ENCODE peak calls at places on chromosomes 2 and 18, in five cellular contexts. G is endothelial cell of umbilical vein, Z is MM.1S, N is PC-9, X is H9. F is an unnamed sample.

GRCh38 chr2:214810670-214811069 is 1.2 kb upstream of the BARD1 start:
- DNase-seq in G (peak), Z (no peak), N (peak), X (peak), F (no peak)

GRCh38 chr2:165627463-165627862 is 158.0 kb downstream of the CSRNP3 start:
- DNase-seq in X (no peak), N (no peak), G (peak), Z (no peak), F (no peak)

GRCh38 chr2:170141865-170142264 is 36.1 kb upstream of the MYO3B start:
- DNase-seq in G (no peak), N (no peak), Z (no peak), X (no peak), F (no peak)

GRCh38 chr2:59502981-59503380 is 1050.5 kb downstream of the BCL11A start:
- DNase-seq in Z (peak), N (no peak), X (no peak), G (no peak), F (no peak)

GRCh38 chr2:232658217-232658785 is 24.9 kb downstream of the EFHD1 start:
- DNase-seq in N (no peak), Z (peak), G (no peak), X (no peak), F (no peak)

GRCh38 chr2:178811901-178812300 is 4.7 kb upstream of the TTN start:
- DNase-seq in N (no peak), G (no peak), X (no peak), Z (no peak), F (no peak)

GRCh38 chr2:226799976-226800940 is 638 bp upstream of the IRS1 start:
- DNase-seq in Z (peak), X (peak), G (no peak), N (peak), F (peak)

GRCh38 chr2:227033471-227034148 is 130.4 kb downstream of the COL4A4 start:
- DNase-seq in N (peak), G (no peak), Z (peak), X (peak), F (peak)

GRCh38 chr2:71552356-71552755 is 99.0 kb downstream of the DYSF start:
- DNase-seq in Z (no peak), G (no peak), X (no peak), N (no peak), F (no peak)

GRCh38 chr2:178296394-178297090 is 102.2 kb downstream of the OSBPL6 start:
- DNase-seq in Z (no peak), N (no peak), X (no peak), G (no peak), F (no peak)

GRCh38 chr2:191478754-191479679 is 198.9 kb upstream of the NABP1 start:
- DNase-seq in G (peak), Z (no peak), X (no peak), N (no peak), F (peak)

GRCh38 chr2:29420999-29421856 is 306.0 kb downstream of the CLIP4 start:
- DNase-seq in Z (no peak), X (no peak), G (no peak), N (no peak), F (peak)

GRCh38 chr2:63903003-63903402 is 61.3 kb downstream of the UGP2 start:
- DNase-seq in N (no peak), G (no peak), X (no peak), Z (peak), F (no peak)

GRCh38 chr2:159103411-159103810 is 135.0 kb downstream of the TANC1 start:
- DNase-seq in Z (no peak), X (no peak), N (no peak), G (no peak), F (no peak)

GRCh38 chr18:4358618-4359017 is 96.5 kb downstream of the DLGAP1 start:
- DNase-seq in G (no peak), X (peak), N (no peak), Z (no peak), F (no peak)

GRCh38 chr18:59663096-59663495 is 34.1 kb downstream of the CCBE1 start:
- DNase-seq in Z (no peak), G (no peak), N (no peak), X (no peak), F (no peak)

GRCh38 chr2:67631474-67631873 is 234.3 kb downstream of the ETAA1 start:
- DNase-seq in Z (no peak), N (no peak), G (peak), X (no peak), F (no peak)

GRCh38 chr2:54575379-54575888 is 119.3 kb downstream of the SPTBN1 start:
- DNase-seq in G (no peak), N (no peak), X (no peak), Z (no peak), F (no peak)

GRCh38 chr18:74397572-74397971 is 59.5 kb downstream of the DIPK1C start:
- DNase-seq in G (no peak), Z (no peak), X (no peak), N (no peak), F (no peak)

GRCh38 chr2:112661656-112662305 is 16.0 kb downstream of the SLC20A1 start:
- DNase-seq in Z (no peak), X (no peak), G (no peak), N (peak), F (no peak)

GRCh38 chr18:35134190-35134730 is 93.0 kb downstream of the MAPRE2 start:
- DNase-seq in X (no peak), Z (no peak), G (no peak), N (no peak), F (no peak)

GRCh38 chr2:182894174-182894573 is 27.7 kb upstream of the FRZB start:
- DNase-seq in Z (no peak), N (no peak), G (no peak), X (no peak), F (no peak)
- H2AFZ ChIP-seq in Z (no peak), N (no peak), G (no peak), X (no peak), F (no peak)

GRCh38 chr2:201854221-201854801 is 48.0 kb downstream of the CDK15 start:
- DNase-seq in G (no peak), N (peak), Z (no peak), X (no peak), F (no peak)

GRCh38 chr2:201855356-201855755 is 49.0 kb downstream of the CDK15 start:
- DNase-seq in N (no peak), Z (no peak), X (no peak), G (no peak), F (no peak)

GRCh38 chr2:201852462-201852861 is 46.1 kb downstream of the CDK15 start:
- DNase-seq in X (no peak), Z (peak), G (no peak), N (no peak), F (no peak)

GRCh38 chr2:201854841-201855240 is 48.5 kb downstream of the CDK15 start:
- DNase-seq in N (no peak), G (no peak), X (no peak), Z (no peak), F (no peak)

GRCh38 chr2:201852878-201853415 is 46.6 kb downstream of the CDK15 start:
- DNase-seq in N (no peak), Z (peak), G (peak), X (no peak), F (no peak)
- H2AFZ ChIP-seq in N (no peak), Z (no peak), G (no peak), X (no peak), F (peak)

DNA sequence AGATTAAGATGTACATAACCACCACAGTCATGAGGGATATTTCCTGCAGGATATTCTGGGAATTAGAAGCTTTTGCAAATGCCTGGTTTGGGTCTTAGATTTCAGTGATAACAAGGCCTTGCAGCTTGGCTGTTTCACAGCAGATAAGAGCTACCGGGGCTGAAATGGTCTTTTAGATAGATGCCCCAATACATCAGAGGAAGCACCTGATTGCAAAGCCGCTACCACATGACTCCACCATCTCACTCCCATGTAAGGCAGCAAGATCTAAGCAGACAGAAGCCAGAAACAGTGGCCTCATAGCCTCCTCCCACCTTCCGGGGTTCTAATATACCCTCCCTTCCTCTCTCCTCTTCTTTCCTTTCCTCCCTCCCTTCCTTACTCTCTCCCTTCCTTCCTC is 31.1 kb upstream of the EPG5 start:
- DNase-seq in G (peak), N (no peak), Z (no peak), X (no peak), F (no peak)
- H2AFZ ChIP-seq in G (no peak), N (no peak), Z (no peak), X (no peak), F (no peak)

GRCh38 chr2:238456449-238456848 is 29.7 kb downstream of the ASB1 start:
- DNase-seq in G (no peak), X (no peak), N (no peak), Z (no peak), F (no peak)

GRCh38 chr2:238456966-238457926 is 30.5 kb downstream of the ASB1 start:
- DNase-seq in N (no peak), X (no peak), G (no peak), Z (no peak), F (no peak)

GRCh38 chr2:238449909-238450417 is 23.2 kb downstream of the ASB1 start:
- DNase-seq in X (no peak), Z (no peak), G (no peak), N (no peak), F (no peak)

GRCh38 chr2:238450440-238450861 is 23.7 kb downstream of the ASB1 start:
- DNase-seq in Z (no peak), G (no peak), X (no peak), N (no peak), F (no peak)

DNA sequence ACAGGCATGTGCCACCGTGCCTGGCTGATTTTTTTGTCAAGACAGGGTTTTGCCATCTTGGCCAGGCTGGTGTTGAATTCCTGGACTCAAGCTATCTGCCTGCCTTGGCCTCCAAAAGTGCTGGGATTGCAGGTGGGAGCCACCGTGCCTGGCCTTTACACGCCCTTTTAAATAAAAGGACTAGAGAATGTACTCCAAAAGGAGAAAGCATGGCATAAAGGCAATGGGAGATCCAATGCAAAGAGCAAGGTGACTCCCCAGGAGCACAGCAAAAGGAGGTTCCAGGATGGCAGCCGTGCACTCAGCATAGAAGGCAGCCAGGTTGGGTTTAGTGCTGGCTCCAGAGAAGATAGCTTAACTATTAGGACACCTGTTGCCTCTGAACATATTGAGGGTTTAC is 27.1 kb downstream of the ASB1 start:
- DNase-seq in G (no peak), N (no peak), X (no peak), Z (no peak), F (no peak)
- H2AFZ ChIP-seq in G (no peak), N (no peak), X (no peak), Z (no peak), F (no peak)

DNA sequence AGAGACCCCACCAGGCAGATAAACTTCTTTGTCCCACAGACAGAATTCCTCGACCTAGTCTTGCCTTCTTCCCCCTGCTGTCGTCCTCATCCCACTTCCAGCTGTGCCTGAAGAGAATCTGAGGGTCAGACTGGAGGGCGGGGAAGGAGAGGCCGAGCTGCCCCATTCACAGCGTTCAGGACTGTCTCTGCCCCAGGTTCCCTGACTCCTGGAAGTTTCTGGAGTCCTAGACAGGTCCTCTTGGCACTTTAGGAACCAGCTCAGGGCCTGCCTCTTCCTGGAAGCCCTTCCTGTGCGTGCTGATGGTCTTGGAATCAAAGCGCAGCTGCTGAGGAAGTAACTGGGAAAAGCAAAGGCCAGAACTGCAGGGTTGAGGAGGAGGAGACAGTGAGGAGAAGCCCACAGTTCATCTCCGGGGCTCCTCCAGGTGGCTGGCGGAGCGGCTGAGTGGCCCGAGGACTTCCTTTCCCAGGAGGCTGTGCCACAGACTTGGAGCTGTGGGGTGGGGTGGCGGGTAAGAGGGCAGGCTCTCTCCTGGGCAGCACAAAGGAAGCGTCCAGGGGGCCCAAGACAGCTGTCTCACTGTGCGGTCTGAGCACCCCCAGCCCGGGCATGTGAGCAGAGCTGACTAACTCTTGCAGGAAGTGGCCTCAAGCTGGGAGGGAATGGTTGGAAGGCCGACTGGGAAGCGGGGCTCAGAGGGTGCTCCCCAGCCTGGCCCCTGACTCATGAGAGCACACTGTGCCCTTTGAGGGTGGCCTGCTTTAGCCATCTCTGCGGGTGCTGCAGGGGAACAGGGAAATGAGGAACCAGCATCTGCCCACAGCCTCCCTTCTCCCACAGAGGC is 39.5 kb downstream of the SDC1 start:
- DNase-seq in G (peak), X (no peak), N (peak), Z (no peak), F (no peak)
- H2AFZ ChIP-seq in G (peak), X (no peak), N (no peak), Z (no peak), F (peak)

GRCh38 chr2:27889774-27890145 is 427 bp downstream of the RBKS start:
- DNase-seq in N (no peak), Z (peak), X (peak), G (no peak), F (no peak)

GRCh38 chr2:27891063-27891819 is 712 bp downstream of the BABAM2 start:
- DNase-seq in X (no peak), Z (peak), G (peak), N (peak), F (peak)

GRCh38 chr2:27890146-27891062 is at the start of the genes BABAM2 and RBKS:
- DNase-seq in G (peak), Z (peak), N (peak), X (peak), F (peak)

GRCh38 chr2:27893031-27893430 is 2.5 kb downstream of the BABAM2 start:
- DNase-seq in G (no peak), N (no peak), Z (no peak), X (no peak), F (no peak)

GRCh38 chr2:27891820-27892105 is 1.2 kb downstream of the BABAM2 start:
- DNase-seq in G (no peak), N (no peak), X (no peak), Z (no peak), F (no peak)
- H2AFZ ChIP-seq in G (no peak), N (no peak), X (no peak), Z (no peak), F (no peak)

F was measured in SK-N-SH.